ENCODE peak calls at places on chromosomes 13 and 19, in seven cellular contexts. A is PC-3, M is neuronal stem cell, C is hepatocyte, B is endothelial cell of umbilical vein, T is PC-9, U is HCT116. Z is an unnamed sample.
A peak's percentile ranks its signal among the peaks of the same experiment; 100 is the strongest.

GRCh38 chr19:12751635-12752034 is at the start of gene BEST2:
- DNase-seq in A (no peak), M (no peak), C (no peak), B (no peak), T (no peak), U (no peak), Z (no peak)

GRCh38 chr13:111492341-111492945 is 172.0 kb downstream of the TEX29 start:
- DNase-seq in A (no peak), M (no peak), C (no peak), B (no peak), T (no peak), U (no peak), Z (no peak)

GRCh38 chr13:95059306-95059705 is 241.9 kb downstream of the ABCC4 start:
- DNase-seq in A (no peak), M (no peak), C (no peak), B (no peak), T (no peak), U (no peak), Z (no peak)

GRCh38 chr13:82571653-82572052 is 1310.6 kb downstream of the SLITRK1 start:
- DNase-seq in A (peak; percentile 28), M (no peak), C (no peak), B (no peak), T (no peak), U (no peak), Z (no peak)

GRCh38 chr13:74593688-74594087 is 459.5 kb upstream of the KLF12 start:
- DNase-seq in A (no peak), M (no peak), C (no peak), B (no peak), T (no peak), U (no peak), Z (no peak)

GRCh38 chr19:8392017-8392591 is 1.9 kb downstream of the RAB11B start:
- DNase-seq in A (no peak), M (no peak), C (peak; percentile 43), B (peak; percentile 63), T (no peak), U (no peak), Z (peak; percentile 52)

GRCh38 chr19:40650749-40651305 is 39.6 kb downstream of the NUMBL start:
- DNase-seq in A (no peak), M (no peak), C (no peak), B (no peak), T (no peak), U (no peak), Z (peak; percentile 93)

GRCh38 chr19:40908981-40909380 is 26.9 kb upstream of the CYP2A7 start:
- DNase-seq in A (peak; percentile 58), M (no peak), C (no peak), B (peak; percentile 49), T (no peak), U (no peak), Z (peak; percentile 39)

GRCh38 chr19:52464798-52465470 is 11.6 kb downstream of the ZNF578 start:
- DNase-seq in A (no peak), M (no peak), C (peak; percentile 35), B (no peak), T (peak; percentile 22), U (peak; percentile 2), Z (peak; percentile 1)

GRCh38 chr13:33285420-33286124 is at the start of gene STARD13:
- DNase-seq in A (peak; percentile 96), M (peak; percentile 78), C (peak; percentile 96), B (peak; percentile 98), T (peak; percentile 91), U (peak; percentile 59), Z (peak; percentile 99)

GRCh38 chr13:23098508-23098907 is 82.3 kb upstream of the SGCG start:
- DNase-seq in A (no peak), M (no peak), C (no peak), B (no peak), T (no peak), U (no peak), Z (no peak)

GRCh38 chr19:46271488-46272197 is 25.2 kb upstream of the HIF3A start:
- DNase-seq in A (peak; percentile 77), M (no peak), C (peak; percentile 58), B (peak; percentile 35), T (peak; percentile 78), U (no peak), Z (peak; percentile 93)

DNA sequence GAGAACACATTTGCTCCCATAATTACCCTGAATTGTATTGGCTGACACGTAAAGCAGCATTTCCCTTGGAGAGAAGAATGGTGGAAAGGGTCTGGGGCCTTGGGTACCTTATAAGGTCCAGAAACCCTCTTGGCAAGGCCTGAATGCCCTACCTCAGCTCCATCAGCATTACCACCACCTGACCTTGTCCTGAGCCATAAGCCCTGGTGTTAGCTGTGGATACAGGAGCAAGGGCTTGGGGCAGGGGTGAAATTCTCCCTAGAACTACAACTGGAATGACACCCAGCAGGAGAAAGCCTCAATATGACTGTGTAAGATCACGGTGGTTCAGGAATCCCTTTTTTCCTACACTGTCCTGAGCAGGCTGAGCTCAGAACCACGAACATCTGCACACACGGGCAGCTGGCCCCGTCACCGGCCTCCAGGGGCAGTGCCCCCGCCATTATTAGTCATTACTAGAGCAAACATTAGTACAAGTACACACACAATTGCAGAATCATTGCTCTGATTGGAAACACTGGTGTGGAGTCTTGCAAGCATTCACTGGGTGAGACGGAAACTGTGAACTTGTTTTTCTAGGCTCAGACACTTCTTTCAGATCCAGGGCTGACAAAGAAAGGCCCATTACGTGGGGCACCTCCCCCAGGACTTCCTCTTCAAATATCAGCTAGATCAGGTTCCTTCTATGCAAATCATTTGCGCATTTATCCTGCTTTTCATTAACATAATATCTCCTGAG is 26.7 kb upstream of the MTIF3 start:
- DNase-seq in A (peak; percentile 89), M (no peak), C (peak; percentile 74), B (peak; percentile 8), T (peak; percentile 12), U (no peak), Z (peak; percentile 83)
- H3K4me2 ChIP-seq in A (peak overlapping the region; percentile 74), M (no peak overlapping the region), C (peak overlapping the region; percentile 64), B (no peak overlapping the region), T (peak overlapping the region; percentile 63), U (no peak overlapping the region), Z (peak overlapping the region; percentile 49)

GRCh38 chr19:53983457-53984289 is 7.8 kb upstream of the CACNG6 start:
- DNase-seq in A (no peak), M (no peak), C (no peak), B (no peak), T (no peak), U (no peak), Z (no peak)
- H3K4me2 ChIP-seq in A (no peak overlapping the region), M (no peak overlapping the region), C (no peak overlapping the region), B (no peak overlapping the region), T (no peak overlapping the region), U (peak overlapping the region; percentile 17), Z (no peak overlapping the region)

DNA sequence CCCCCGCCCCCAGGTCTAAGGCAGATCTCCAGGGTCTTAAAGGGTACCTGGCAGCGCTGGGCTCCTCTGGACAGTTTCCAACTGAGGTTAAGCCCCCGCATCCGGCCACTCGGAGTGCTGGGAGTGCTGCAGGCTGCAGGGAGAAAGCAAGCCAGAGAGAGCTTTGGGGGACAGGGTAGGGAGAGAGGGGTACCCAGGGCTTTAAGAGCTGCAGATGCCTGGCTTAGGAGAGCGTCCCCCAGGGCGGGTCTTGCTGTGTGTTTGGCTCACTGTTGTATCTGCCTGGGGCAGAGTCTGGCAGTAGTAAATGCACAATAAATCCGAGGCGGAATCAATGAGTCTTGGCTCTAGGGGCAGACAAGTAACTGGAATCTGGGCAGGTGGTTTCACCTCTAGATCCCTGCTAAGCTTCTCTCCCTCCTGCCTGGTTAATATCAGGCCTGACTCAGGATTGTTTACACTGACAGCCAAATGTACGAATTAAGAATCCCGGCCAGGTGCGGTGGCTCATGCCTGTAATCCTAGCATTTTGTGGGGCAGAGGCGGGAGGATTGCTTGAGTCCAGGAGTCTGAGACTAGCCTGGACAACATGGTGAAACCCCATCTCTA is 798 bp upstream of the COX6B2 start:
- DNase-seq in A (peak; percentile 66), M (no peak), C (no peak), B (no peak), T (no peak), U (no peak), Z (no peak)
- H3K4me2 ChIP-seq in A (peak overlapping the region; percentile 19), M (no peak overlapping the region), C (peak overlapping the region; percentile 97), B (no peak overlapping the region), T (peak overlapping the region; percentile 11), U (no peak overlapping the region), Z (no peak overlapping the region)

GRCh38 chr19:19098703-19099632 is 35.2 kb downstream of the SLC25A42 start:
- DNase-seq in A (no peak), M (no peak), C (peak; percentile 54), B (no peak), T (peak; percentile 11), U (no peak), Z (no peak)
- H3K4me2 ChIP-seq in A (no peak overlapping the region), M (no peak overlapping the region), C (no peak overlapping the region), B (no peak overlapping the region), T (peak overlapping the region; percentile 21), U (peak overlapping the region; percentile 65), Z (no peak overlapping the region)

DNA sequence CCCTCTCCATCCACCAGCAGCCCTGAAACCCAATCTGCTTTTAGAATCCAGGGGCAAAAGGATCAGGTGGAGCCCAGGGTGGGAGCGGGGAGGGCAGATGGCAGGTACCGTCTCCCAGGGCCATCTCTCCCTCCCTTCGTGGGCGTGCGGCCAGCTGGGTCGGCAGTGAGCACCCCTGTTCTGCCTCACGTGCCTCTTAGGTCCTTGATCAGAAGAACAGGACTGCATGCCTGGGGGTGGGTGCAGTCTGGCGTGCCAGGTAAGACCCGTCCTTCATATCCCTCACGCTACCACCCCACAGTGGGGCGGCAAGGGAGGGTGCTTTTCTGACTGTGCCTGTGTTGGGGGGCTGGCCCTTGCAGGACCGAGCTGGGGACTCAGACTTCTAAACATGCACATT is 2.0 kb downstream of the SLC8A2 start:
- DNase-seq in A (no peak), M (no peak), C (no peak), B (no peak), T (no peak), U (no peak), Z (no peak)
- H3K4me2 ChIP-seq in A (no peak overlapping the region), M (peak overlapping the region; percentile 14), C (no peak overlapping the region), B (no peak overlapping the region), T (no peak overlapping the region), U (no peak overlapping the region), Z (no peak overlapping the region)

GRCh38 chr13:78604782-78605611 is 1.6 kb upstream of the POU4F1 start:
- DNase-seq in A (no peak), M (peak; percentile 31), C (no peak), B (no peak), T (no peak), U (no peak), Z (peak; percentile 52)
- H3K4me2 ChIP-seq in A (no peak overlapping the region), M (no peak overlapping the region), C (no peak overlapping the region), B (no peak overlapping the region), T (no peak overlapping the region), U (no peak overlapping the region), Z (no peak overlapping the region)

Z was measured in GM23248.